ENCODE peak calls at places on chromosomes 16 and 17, in ten cellular contexts. J is fibroblast of lung; S is naive thymus-derived CD4-positive, alpha-beta T cell; G is tibial nerve; C is GM12865; K is body of pancreas; R is H7; D is H1; V is AG09309; E is AG04450. I is an unnamed sample.

GRCh38 chr16:49051626-49052025 is 230.0 kb downstream of the CBLN1 start:
- DNase-seq in J (no peak), S (no peak), G (no peak), C (no peak), K (no peak), R (no peak), D (no peak), V (no peak), E (no peak), I (no peak)

GRCh38 chr16:57166951-57167350 is 18.9 kb downstream of the PSME3IP1 start:
- DNase-seq in J (peak; percentile 75), S (no peak), G (no peak), C (peak; percentile 61), K (no peak), R (no peak), D (no peak), V (no peak), E (no peak), I (no peak)

GRCh38 chr17:65530985-65531507 is 30.4 kb downstream of the AXIN2 start:
- DNase-seq in J (peak; percentile 94), S (no peak), G (no peak), C (no peak), K (no peak), R (peak; percentile 60), D (no peak), V (no peak), E (peak; percentile 79), I (no peak)

GRCh38 chr17:80878876-80879722 is 112.5 kb upstream of the CHMP6 start:
- DNase-seq in J (no peak), S (no peak), G (no peak), C (no peak), K (no peak), R (peak; percentile 75), D (no peak), V (no peak), E (no peak), I (no peak)

GRCh38 chr16:88498576-88499208 is 45.6 kb downstream of the ZFPM1 start:
- DNase-seq in J (no peak), S (no peak), G (no peak), C (no peak), K (no peak), R (no peak), D (no peak), V (no peak), E (no peak), I (no peak)

GRCh38 chr17:2030779-2031163 is 818 bp downstream of the DPH1 start:
- DNase-seq in J (no peak), S (no peak), G (no peak), C (peak; percentile 91), K (no peak), R (no peak), D (no peak), V (no peak), E (peak; percentile 81), I (no peak)

GRCh38 chr17:491086-492014 is 138.7 kb upstream of the RPH3AL start:
- DNase-seq in J (peak; percentile 59), S (peak; percentile 67), G (no peak), C (peak; percentile 21), K (peak; percentile 70), R (peak; percentile 91), D (no peak), V (no peak), E (peak; percentile 34), I (no peak)

GRCh38 chr17:28675980-28676379 is 14.0 kb downstream of the SUPT6H start:
- DNase-seq in J (no peak), S (no peak), G (no peak), C (peak; percentile 41), K (no peak), R (peak; percentile 55), D (no peak), V (no peak), E (no peak), I (no peak)

GRCh38 chr16:26672206-26672605 is 394.5 kb upstream of the C16orf82 start:
- DNase-seq in J (no peak), S (no peak), G (no peak), C (no peak), K (no peak), R (no peak), D (no peak), V (no peak), E (no peak), I (no peak)

GRCh38 chr16:69880640-69881133 is 70.4 kb upstream of the CLEC18A start:
- DNase-seq in J (peak; percentile 21), S (no peak), G (no peak), C (no peak), K (no peak), R (no peak), D (no peak), V (no peak), E (no peak), I (no peak)

GRCh38 chr16:77582956-77583355 is 139.4 kb upstream of the NUDT7 start:
- DNase-seq in J (no peak), S (no peak), G (no peak), C (no peak), K (no peak), R (no peak), D (no peak), V (no peak), E (no peak), I (no peak)

GRCh38 chr17:57954421-57955182 is 610 bp downstream of the CUEDC1 start:
- DNase-seq in J (peak; percentile 53), S (peak; percentile 5), G (peak; percentile 67), C (no peak), K (peak; percentile 71), R (peak; percentile 89), D (no peak), V (no peak), E (no peak), I (no peak)

GRCh38 chr17:1179635-1180433 is at the start of gene ABR:
- DNase-seq in J (peak; percentile 32), S (peak; percentile 55), G (no peak), C (peak; percentile 59), K (peak; percentile 40), R (peak; percentile 96), D (no peak), V (no peak), E (no peak), I (no peak)

GRCh38 chr17:55344514-55344997 is 77.1 kb downstream of the MMD start:
- DNase-seq in J (no peak), S (no peak), G (no peak), C (peak; percentile 7), K (no peak), R (no peak), D (no peak), V (no peak), E (no peak), I (no peak)

GRCh38 chr16:88045820-88046303 is 94.6 kb downstream of the BANP start:
- DNase-seq in J (no peak), S (no peak), G (no peak), C (peak; percentile 83), K (no peak), R (no peak), D (no peak), V (no peak), E (no peak), I (no peak)

GRCh38 chr17:17118399-17118798 is 76.1 kb downstream of the MPRIP start:
- DNase-seq in J (no peak), S (no peak), G (no peak), C (no peak), K (no peak), R (no peak), D (no peak), V (no peak), E (no peak), I (no peak)
- H3K4me3 ChIP-seq in J (no peak overlapping the region), S (no peak overlapping the region), G (no peak overlapping the region), C (no peak overlapping the region), K (no peak overlapping the region), R (no peak overlapping the region), D (no peak overlapping the region), V (no peak overlapping the region), E (no peak overlapping the region), I (no peak overlapping the region)

DNA sequence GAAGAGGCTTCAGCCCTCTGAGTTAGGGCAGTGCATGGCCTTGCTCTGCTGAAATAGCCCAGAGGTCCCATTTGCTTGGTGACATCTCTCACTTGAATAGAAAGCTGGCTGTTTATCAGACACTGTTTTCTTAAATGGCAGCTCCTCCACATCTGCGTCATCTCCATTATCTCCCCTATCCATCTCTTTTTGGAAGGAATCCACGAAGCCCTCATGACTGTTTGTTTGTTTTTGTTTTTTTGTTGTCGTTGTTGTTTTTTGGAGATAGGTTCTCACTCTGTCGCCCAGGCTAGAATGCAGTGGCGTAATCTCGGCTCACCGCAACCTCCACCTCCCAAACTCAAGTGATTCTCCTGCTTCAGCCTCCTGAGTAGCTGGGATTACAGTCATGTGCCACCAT is 16.6 kb downstream of the NAA60 start:
- DNase-seq in J (no peak), S (no peak), G (no peak), C (no peak), K (no peak), R (no peak), D (no peak), V (no peak), E (no peak), I (no peak)
- H3K4me3 ChIP-seq in J (no peak overlapping the region), S (no peak overlapping the region), G (no peak overlapping the region), C (no peak overlapping the region), K (no peak overlapping the region), R (no peak overlapping the region), D (peak overlapping the region; percentile 11), V (no peak overlapping the region), E (peak overlapping the region; percentile 96), I (no peak overlapping the region)

DNA sequence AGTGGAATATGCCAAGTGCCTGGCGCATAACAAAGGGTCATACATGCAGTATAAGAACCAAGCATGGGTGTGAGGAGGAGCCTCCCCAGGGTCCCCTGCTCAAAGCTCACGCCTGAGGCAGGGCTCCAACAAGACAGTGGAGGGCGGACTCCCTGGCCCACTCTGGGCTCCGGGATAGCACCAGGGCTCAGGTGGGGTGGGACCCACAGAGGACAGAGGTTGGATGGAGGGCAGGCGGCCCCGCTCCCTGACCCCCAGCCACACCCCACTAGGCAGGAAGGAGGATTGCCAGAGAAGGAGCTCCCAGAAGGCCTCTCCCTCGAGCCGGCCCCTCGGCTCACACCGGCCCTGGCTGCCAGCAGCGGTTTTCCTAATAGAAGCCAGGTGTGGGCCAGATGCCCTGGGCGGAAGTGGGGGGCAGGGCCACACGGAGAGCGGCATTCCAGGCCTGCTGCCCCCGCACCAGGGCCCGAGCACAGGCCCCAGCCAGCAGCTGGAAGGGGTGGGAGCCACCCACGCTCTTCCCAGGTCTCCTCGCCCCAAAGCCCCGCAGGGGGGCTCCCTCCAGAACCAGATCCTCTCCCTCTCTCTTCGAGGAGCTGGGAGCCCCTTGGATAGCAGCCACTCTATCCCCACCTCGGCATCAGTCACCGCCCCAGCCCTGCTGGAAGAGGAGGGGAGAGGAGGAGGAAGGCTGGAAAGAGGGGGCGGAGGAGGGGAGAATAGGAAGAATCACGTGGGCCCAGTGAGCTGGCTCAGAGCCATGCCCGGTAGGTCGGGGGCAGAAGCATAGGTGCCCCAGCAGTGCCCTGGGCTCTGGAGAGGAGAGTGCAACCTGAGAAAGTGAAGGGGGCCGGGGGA is 21.0 kb downstream of the VASN start:
- DNase-seq in J (peak; percentile 57), S (no peak), G (no peak), C (no peak), K (no peak), R (peak; percentile 96), D (peak; percentile 59), V (peak; percentile 68), E (peak; percentile 79), I (no peak)
- H3K4me3 ChIP-seq in J (no peak overlapping the region), S (no peak overlapping the region), G (no peak overlapping the region), C (no peak overlapping the region), K (no peak overlapping the region), R (no peak overlapping the region), D (no peak overlapping the region), V (no peak overlapping the region), E (no peak overlapping the region), I (no peak overlapping the region)

DNA sequence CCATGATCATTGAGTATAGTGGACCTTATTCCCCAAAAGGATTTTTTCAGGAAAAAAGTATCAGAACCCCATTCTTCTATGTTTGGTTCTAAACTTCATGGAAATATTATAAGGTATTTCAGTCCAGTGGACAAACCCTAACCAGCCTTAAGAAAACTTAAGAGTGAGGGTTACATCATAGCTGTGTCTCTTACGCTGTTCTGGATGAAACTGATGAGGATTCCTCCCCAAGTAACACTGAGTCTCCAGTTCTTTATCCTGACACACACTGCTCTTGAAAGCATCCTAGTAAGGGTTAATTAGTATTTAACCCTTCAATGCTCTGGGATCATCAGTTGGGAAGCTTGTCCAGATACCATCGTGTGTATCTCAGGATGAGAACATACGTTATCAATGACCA is 5.0 kb downstream of the LYRM1 start:
- DNase-seq in J (no peak), S (no peak), G (no peak), C (no peak), K (no peak), R (no peak), D (no peak), V (no peak), E (no peak), I (no peak)
- H3K4me3 ChIP-seq in J (no peak overlapping the region), S (no peak overlapping the region), G (no peak overlapping the region), C (no peak overlapping the region), K (no peak overlapping the region), R (no peak overlapping the region), D (no peak overlapping the region), V (no peak overlapping the region), E (no peak overlapping the region), I (no peak overlapping the region)

I was measured in Jurkat, Clone E6-1.